ENCODE peak calls at places on chromosomes 1 and 21, in nine cellular contexts. Q is mucosa of gallbladder; P is endothelial cell of umbilical vein; T is upper lobe of right lung; M is pancreas; F is ascending aorta; I is stimulated activated naive B cell treated with anti-CD40 and anti-IgM and Interleukin-4, amounts not matched to agents 10 μg/mL and 1 μg/mL and 100 μg/mL, for 72 hours; Z is pulmonary artery endothelial cell; W is HEK293T. V is an unnamed sample.

GRCh38 chr1:24558902-24559791 is 3.3 kb downstream of the NCMAP start:
- DNase-seq in Q (peak; percentile 89), P (peak; percentile 32), T (peak; percentile 87), M (peak; percentile 67), F (no peak), I (no peak), Z (no peak), W (no peak), V (peak; percentile 75)

GRCh38 chr1:38559180-38559874 is 300.2 kb downstream of the RRAGC start:
- DNase-seq in Q (peak; percentile 64), P (no peak), T (peak; percentile 79), M (peak; percentile 60), F (peak; percentile 67), I (peak; percentile 82), Z (no peak), W (no peak), V (no peak)

GRCh38 chr1:246658567-246658966 is 65.6 kb upstream of the SCCPDH start:
- DNase-seq in Q (no peak), P (no peak), T (no peak), M (no peak), F (no peak), I (no peak), Z (no peak), W (no peak), V (no peak)

GRCh38 chr1:46793126-46793525 is 5.7 kb upstream of the CYP4B1 start:
- DNase-seq in Q (no peak), P (no peak), T (no peak), M (no peak), F (no peak), I (no peak), Z (no peak), W (peak; percentile 1), V (peak; percentile 1)

GRCh38 chr21:17461014-17461413 is 51.8 kb upstream of the CXADR start:
- DNase-seq in Q (peak; percentile 40), P (no peak), T (no peak), M (no peak), F (no peak), I (no peak), Z (no peak), W (no peak), V (peak; percentile 54)

GRCh38 chr1:213947200-213947775 is 40.5 kb upstream of the PROX1 start:
- DNase-seq in Q (no peak), P (no peak), T (no peak), M (peak; percentile 75), F (no peak), I (no peak), Z (no peak), W (no peak), V (no peak)

GRCh38 chr1:77370588-77371306 is 88.9 kb downstream of the AK5 start:
- DNase-seq in Q (no peak), P (no peak), T (no peak), M (no peak), F (no peak), I (no peak), Z (no peak), W (no peak), V (peak; percentile 96)

GRCh38 chr1:235917267-235917811 is 50.6 kb upstream of the LYST start:
- DNase-seq in Q (peak; percentile 80), P (peak; percentile 98), T (peak; percentile 77), M (no peak), F (peak; percentile 94), I (no peak), Z (peak; percentile 95), W (no peak), V (peak; percentile 99)

GRCh38 chr1:223731076-223731770 is 18.9 kb downstream of the CAPN2 start:
- DNase-seq in Q (peak; percentile 68), P (peak; percentile 81), T (peak; percentile 87), M (peak; percentile 78), F (peak; percentile 90), I (no peak), Z (peak; percentile 66), W (no peak), V (no peak)

GRCh38 chr1:115137191-115137590 is 47.9 kb upstream of the TSPAN2 start:
- DNase-seq in Q (no peak), P (no peak), T (no peak), M (no peak), F (no peak), I (no peak), Z (no peak), W (no peak), V (no peak)

GRCh38 chr1:7555391-7556185 is 215.5 kb upstream of the VAMP3 start:
- DNase-seq in Q (no peak), P (no peak), T (peak; percentile 42), M (no peak), F (no peak), I (no peak), Z (no peak), W (no peak), V (no peak)

GRCh38 chr1:178093150-178093957 is 550 bp upstream of the RASAL2 start:
- DNase-seq in Q (peak; percentile 94), P (peak; percentile 96), T (peak; percentile 95), M (peak; percentile 91), F (peak; percentile 94), I (peak; percentile 73), Z (peak; percentile 92), W (peak; percentile 97), V (peak; percentile 93)

GRCh38 chr1:206534552-206534951 is 27.2 kb downstream of the RASSF5 start:
- DNase-seq in Q (no peak), P (no peak), T (no peak), M (no peak), F (no peak), I (no peak), Z (no peak), W (no peak), V (no peak)

GRCh38 chr21:14737922-14738321 is 191.8 kb upstream of the SAMSN1 start:
- DNase-seq in Q (peak; percentile 49), P (peak; percentile 62), T (no peak), M (no peak), F (no peak), I (peak; percentile 26), Z (no peak), W (peak; percentile 33), V (peak; percentile 42)

GRCh38 chr1:40411294-40411693 is 37.8 kb downstream of the SMAP2 start:
- DNase-seq in Q (no peak), P (no peak), T (no peak), M (no peak), F (no peak), I (no peak), Z (peak; percentile 44), W (no peak), V (no peak)

V was measured in H4.